ENCODE peak calls at places on chromosomes 12 and 14, in five cellular contexts. R is CD8-positive, alpha-beta T cell; T is MM.1S; U is psoas muscle; I is transverse colon. Z is an unnamed sample. For H3K9me3 and H3K36me3, the result is how much of the 10 kb centered on the place peaks cover.

GRCh38 chr14:72888636-72889201 is 5.2 kb downstream of the DPF3 start:
- DNase-seq in R (no peak), T (peak), U (no peak), I (no peak), Z (no peak)

GRCh38 chr12:45050751-45051489 is at the start of gene DBX2:
- DNase-seq in R (no peak), T (no peak), U (peak), I (no peak), Z (no peak)

GRCh38 chr14:100193417-100194357 is 34.2 kb upstream of the DEGS2 start:
- DNase-seq in R (no peak), T (no peak), U (no peak), I (no peak), Z (no peak)

GRCh38 chr12:115464673-115465060 is 780.7 kb upstream of the TBX3 start:
- DNase-seq in R (no peak), T (no peak), U (no peak), I (no peak), Z (no peak)

GRCh38 chr14:104109121-104109541 is 23.6 kb downstream of the ASPG start:
- DNase-seq in R (no peak), T (no peak), U (no peak), I (no peak), Z (no peak)

GRCh38 chr14:94753067-94753466 is 16.8 kb downstream of the GSC start:
- DNase-seq in R (no peak), T (no peak), U (peak), I (no peak), Z (no peak)

GRCh38 chr12:6771091-6771495 is 1.2 kb upstream of the LAG3 start:
- DNase-seq in R (no peak), T (no peak), U (no peak), I (no peak), Z (no peak)

GRCh38 chr12:96136720-96137378 is 57.3 kb upstream of the ELK3 start:
- DNase-seq in R (no peak), T (no peak), U (no peak), I (no peak), Z (no peak)

GRCh38 chr14:35695647-35696046 is 113.4 kb downstream of the RALGAPA1 start:
- DNase-seq in R (no peak), T (no peak), U (no peak), I (no peak), Z (no peak)

GRCh38 chr12:40010899-40011774 is 94.7 kb downstream of the SLC2A13 start:
- DNase-seq in R (peak), T (peak), U (no peak), I (peak), Z (no peak)

GRCh38 chr14:77324816-77325745 is 4.2 kb downstream of the GSTZ1 start:
- DNase-seq in R (no peak), T (no peak), U (no peak), I (no peak), Z (no peak)

GRCh38 chr12:109830267-109830666 is 2.9 kb downstream of the TRPV4 start:
- DNase-seq in R (no peak), T (no peak), U (no peak), I (no peak), Z (no peak)

GRCh38 chr12:51371295-51371953 is 19.8 kb downstream of the GALNT6 start:
- DNase-seq in R (no peak), T (no peak), U (peak), I (peak), Z (no peak)

GRCh38 chr14:51871846-51872245 is 11.4 kb downstream of the GNG2 start:
- DNase-seq in R (no peak), T (no peak), U (no peak), I (no peak), Z (no peak)

GRCh38 chr14:31286456-31287293 is 79.1 kb upstream of the HECTD1 start:
- DNase-seq in R (no peak), T (no peak), U (no peak), I (no peak), Z (peak)

GRCh38 chr14:105010891-105011291 is 10.0 kb downstream of the CDCA4 start:
- DNase-seq in R (no peak), T (no peak), U (no peak), I (peak), Z (no peak)

GRCh38 chr12:20696181-20696580 is 1.0 kb downstream of the SLCO1C1 start:
- DNase-seq in R (no peak), T (no peak), U (peak), I (no peak), Z (no peak)

GRCh38 chr12:88218293-88218692 is 76.2 kb downstream of the TMTC3 start:
- DNase-seq in R (no peak), T (no peak), U (no peak), I (no peak), Z (no peak)

GRCh38 chr12:88225776-88226175 is 83.7 kb downstream of the TMTC3 start:
- DNase-seq in R (no peak), T (no peak), U (no peak), I (no peak), Z (no peak)

GRCh38 chr12:88223519-88223918 is 81.4 kb downstream of the TMTC3 start:
- DNase-seq in R (no peak), T (no peak), U (no peak), I (no peak), Z (no peak)

DNA sequence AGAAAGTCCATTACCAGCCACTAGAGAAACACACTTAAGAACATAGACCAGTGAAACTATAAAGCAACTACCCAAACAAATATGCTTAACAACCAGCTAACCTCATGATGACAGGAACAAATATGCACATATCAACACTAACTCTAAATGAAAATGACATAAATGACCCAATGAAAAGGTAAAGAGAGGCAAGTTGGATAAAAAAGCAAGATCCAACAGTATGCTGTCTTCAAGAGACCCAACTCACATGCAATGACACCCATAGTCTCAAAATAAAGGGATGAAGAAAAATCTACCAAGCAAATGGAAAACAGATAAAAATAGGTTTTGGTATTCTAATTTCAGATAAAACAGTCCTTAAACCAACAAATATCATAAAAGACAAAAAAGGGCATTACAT is 77.8 kb downstream of the TMTC3 start:
- DNase-seq in R (no peak), T (no peak), U (no peak), I (no peak), Z (no peak)
- H3K9me3 ChIP-seq in R (under half), T (under half), U (under half), I (under half), Z (under half)

GRCh38 chr14:75457648-75458165 is 29.9 kb downstream of the JDP2 start:
- DNase-seq in R (no peak), T (no peak), U (no peak), I (no peak), Z (no peak)
- H3K27ac ChIP-seq in R (no peak), T (no peak), U (peak), I (peak), Z (no peak)

GRCh38 chr14:91305650-91306431 is 61.3 kb upstream of the GPR68 start:
- DNase-seq in R (no peak), T (no peak), U (no peak), I (no peak), Z (no peak)

GRCh38 chr14:91306547-91306946 is 62.0 kb upstream of the GPR68 start:
- DNase-seq in R (no peak), T (no peak), U (no peak), I (no peak), Z (no peak)

GRCh38 chr14:91307652-91308051 is 63.1 kb upstream of the GPR68 start:
- DNase-seq in R (no peak), T (no peak), U (no peak), I (no peak), Z (no peak)

GRCh38 chr14:91308337-91308736 is 63.8 kb upstream of the GPR68 start:
- DNase-seq in R (no peak), T (no peak), U (no peak), I (no peak), Z (no peak)

DNA sequence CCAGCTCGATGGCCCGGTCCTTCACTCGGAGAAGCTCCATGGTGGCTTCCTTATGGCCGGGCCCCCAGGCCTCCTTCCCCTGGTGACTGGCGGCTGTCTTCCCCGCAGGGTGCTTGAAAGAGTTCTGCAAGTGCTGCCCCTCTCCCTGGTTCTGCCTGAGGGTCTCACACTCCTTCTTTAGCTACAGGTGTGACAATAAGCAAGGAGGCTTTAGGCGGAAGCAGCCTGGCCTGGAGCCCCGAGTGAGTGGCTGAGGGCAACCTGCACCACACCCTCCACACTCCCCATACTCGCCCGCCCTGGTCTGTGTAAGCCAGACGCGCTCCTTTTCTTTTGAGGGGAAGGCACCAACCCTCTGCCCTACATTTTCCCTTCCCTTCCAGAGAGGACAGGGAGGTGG is 62.5 kb upstream of the GPR68 start:
- DNase-seq in R (no peak), T (no peak), U (no peak), I (no peak), Z (no peak)
- H3K36me3 ChIP-seq in R (half or more), T (under half), U (under half), I (under half), Z (under half)

DNA sequence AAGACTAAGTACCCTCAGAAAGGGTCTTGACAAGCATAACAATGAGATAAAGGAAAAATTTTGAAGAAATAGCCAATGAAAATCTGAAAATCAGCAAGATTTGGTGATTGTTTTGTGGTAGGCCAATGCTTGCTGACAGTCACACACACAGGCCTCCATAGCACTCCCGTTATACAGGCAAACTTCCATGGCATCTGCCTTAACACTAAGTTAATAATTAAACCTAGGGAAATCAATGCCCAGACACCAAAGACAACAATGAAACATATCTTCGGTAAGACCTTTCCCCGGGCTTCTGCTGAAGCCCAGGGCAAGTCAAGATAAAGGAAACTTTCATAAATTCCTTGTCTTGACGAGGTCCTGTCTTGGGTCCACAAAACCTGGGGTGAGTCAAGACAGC is 18.6 kb upstream of the RERGL start:
- DNase-seq in R (no peak), T (no peak), U (no peak), I (no peak), Z (no peak)
- H3K9me3 ChIP-seq in R (under half), T (under half), U (under half), I (under half), Z (under half)

GRCh38 chr14:102785598-102785963 is 8.3 kb downstream of the TRAF3 start:
- DNase-seq in R (no peak), T (no peak), U (no peak), I (no peak), Z (no peak)
- H3K27ac ChIP-seq in R (no peak), T (no peak), U (no peak), I (no peak), Z (no peak)

DNA sequence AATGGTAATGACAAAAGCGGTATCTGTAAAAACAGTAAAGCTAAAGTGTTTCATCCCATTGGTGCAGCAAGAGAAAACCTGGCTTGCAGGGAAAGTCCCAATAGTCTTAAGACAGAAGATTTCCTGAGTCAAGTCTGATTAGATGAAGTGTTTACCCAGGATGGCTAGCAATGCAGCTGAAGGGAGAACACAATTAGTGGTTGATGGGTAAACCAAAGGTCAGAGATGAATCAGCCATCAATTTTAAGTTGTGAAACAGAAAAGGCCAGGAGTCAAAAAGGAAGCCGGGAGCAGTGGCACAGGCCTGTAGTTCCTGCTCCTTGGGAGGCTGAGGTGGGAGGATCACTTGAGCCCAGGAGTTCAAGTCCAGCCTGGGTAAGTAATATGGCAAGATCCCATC is 52.6 kb downstream of the SEC23A start:
- DNase-seq in R (no peak), T (no peak), U (no peak), I (no peak), Z (no peak)
- H3K36me3 ChIP-seq in R (under half), T (under half), U (under half), I (under half), Z (under half)

GRCh38 chr14:55130194-55130550 is 1.1 kb downstream of the LGALS3 start:
- DNase-seq in R (no peak), T (no peak), U (no peak), I (no peak), Z (no peak)
- H3K9me3 ChIP-seq in R (under half), T (under half), U (under half), I (under half), Z (under half)

GRCh38 chr12:46921754-46922113 is 95.9 kb upstream of the SLC38A4 start:
- DNase-seq in R (no peak), T (no peak), U (no peak), I (no peak), Z (no peak)
- H3K27ac ChIP-seq in R (no peak), T (no peak), U (no peak), I (no peak), Z (no peak)

GRCh38 chr14:99063620-99064225 is 208.3 kb downstream of the BCL11B start:
- DNase-seq in R (no peak), T (no peak), U (no peak), I (no peak), Z (no peak)
- H3K36me3 ChIP-seq in R (under half), T (under half), U (under half), I (under half), Z (under half)